ENCODE peak calls at places on chromosomes 1 and 21, in nine cellular contexts. One of them, this sample, is unnamed. For H3K4me1 and H3K27me3, the result is how much of the 10 kb centered on the place peaks cover.

GRCh38 chr1:11245904-11246726 is 16.2 kb downstream of the MTOR start:
- DNase-seq in heart left ventricle: no peak
- DNase-seq in pancreas: no peak
- DNase-seq in endothelial cell of umbilical vein: no peak
- DNase-seq in mammary epithelial cell: no peak
- DNase-seq in CD8-positive, alpha-beta memory T cell: no peak
- DNase-seq in MM.1S: no peak
- DNase-seq in stomach: no peak
- DNase-seq in fibroblast of lung: no peak
- DNase-seq in this sample: no peak

GRCh38 chr1:65581120-65581519 is 160.7 kb downstream of the LEPR start:
- DNase-seq in stomach: no peak
- DNase-seq in pancreas: no peak
- DNase-seq in CD8-positive, alpha-beta memory T cell: no peak
- DNase-seq in fibroblast of lung: no peak
- DNase-seq in MM.1S: no peak
- DNase-seq in mammary epithelial cell: no peak
- DNase-seq in heart left ventricle: no peak
- DNase-seq in endothelial cell of umbilical vein: peak
- DNase-seq in this sample: no peak

GRCh38 chr1:147643974-147644373 is 26.4 kb downstream of the ACP6 start:
- DNase-seq in CD8-positive, alpha-beta memory T cell: no peak
- DNase-seq in endothelial cell of umbilical vein: no peak
- DNase-seq in stomach: no peak
- DNase-seq in MM.1S: no peak
- DNase-seq in fibroblast of lung: no peak
- DNase-seq in mammary epithelial cell: no peak
- DNase-seq in pancreas: no peak
- DNase-seq in heart left ventricle: no peak
- DNase-seq in this sample: no peak

GRCh38 chr21:46006547-46007497 is 25.3 kb downstream of the COL6A1 start:
- DNase-seq in mammary epithelial cell: no peak
- DNase-seq in fibroblast of lung: no peak
- DNase-seq in MM.1S: no peak
- DNase-seq in stomach: peak
- DNase-seq in pancreas: no peak
- DNase-seq in endothelial cell of umbilical vein: no peak
- DNase-seq in CD8-positive, alpha-beta memory T cell: no peak
- DNase-seq in heart left ventricle: no peak
- DNase-seq in this sample: no peak

GRCh38 chr1:2352341-2353214 is 38.8 kb downstream of the MORN1 start:
- DNase-seq in pancreas: peak
- DNase-seq in endothelial cell of umbilical vein: no peak
- DNase-seq in heart left ventricle: no peak
- DNase-seq in fibroblast of lung: no peak
- DNase-seq in stomach: peak
- DNase-seq in CD8-positive, alpha-beta memory T cell: no peak
- DNase-seq in mammary epithelial cell: no peak
- DNase-seq in MM.1S: no peak
- DNase-seq in this sample: no peak

GRCh38 chr1:2229921-2230700 is 2.0 kb downstream of the SKI start:
- DNase-seq in endothelial cell of umbilical vein: peak
- DNase-seq in mammary epithelial cell: peak
- DNase-seq in pancreas: peak
- DNase-seq in MM.1S: no peak
- DNase-seq in heart left ventricle: peak
- DNase-seq in CD8-positive, alpha-beta memory T cell: no peak
- DNase-seq in stomach: no peak
- DNase-seq in fibroblast of lung: peak
- DNase-seq in this sample: peak

GRCh38 chr1:14852301-14852700 is 253.8 kb downstream of the KAZN start:
- DNase-seq in MM.1S: no peak
- DNase-seq in stomach: peak
- DNase-seq in heart left ventricle: no peak
- DNase-seq in mammary epithelial cell: no peak
- DNase-seq in endothelial cell of umbilical vein: no peak
- DNase-seq in CD8-positive, alpha-beta memory T cell: no peak
- DNase-seq in fibroblast of lung: peak
- DNase-seq in pancreas: peak
- DNase-seq in this sample: no peak

GRCh38 chr1:234408757-234409156 is 35.5 kb downstream of the COA6 start:
- DNase-seq in pancreas: no peak
- DNase-seq in fibroblast of lung: no peak
- DNase-seq in endothelial cell of umbilical vein: no peak
- DNase-seq in stomach: no peak
- DNase-seq in heart left ventricle: no peak
- DNase-seq in CD8-positive, alpha-beta memory T cell: no peak
- DNase-seq in MM.1S: no peak
- DNase-seq in mammary epithelial cell: no peak
- DNase-seq in this sample: no peak

GRCh38 chr1:187744665-187745064 is 915.9 kb downstream of the PLA2G4A start:
- DNase-seq in MM.1S: peak
- DNase-seq in endothelial cell of umbilical vein: no peak
- DNase-seq in fibroblast of lung: no peak
- DNase-seq in heart left ventricle: no peak
- DNase-seq in mammary epithelial cell: no peak
- DNase-seq in CD8-positive, alpha-beta memory T cell: no peak
- DNase-seq in pancreas: no peak
- DNase-seq in stomach: no peak
- DNase-seq in this sample: no peak

GRCh38 chr21:20789696-20790095 is 208.5 kb upstream of the NCAM2 start:
- DNase-seq in heart left ventricle: no peak
- DNase-seq in MM.1S: no peak
- DNase-seq in mammary epithelial cell: no peak
- DNase-seq in pancreas: no peak
- DNase-seq in CD8-positive, alpha-beta memory T cell: no peak
- DNase-seq in stomach: no peak
- DNase-seq in endothelial cell of umbilical vein: no peak
- DNase-seq in fibroblast of lung: no peak
- DNase-seq in this sample: no peak

GRCh38 chr1:6465461-6466005 is 440 bp downstream of the TNFRSF25 start:
- DNase-seq in fibroblast of lung: no peak
- DNase-seq in mammary epithelial cell: no peak
- DNase-seq in MM.1S: no peak
- DNase-seq in stomach: no peak
- DNase-seq in endothelial cell of umbilical vein: no peak
- DNase-seq in heart left ventricle: no peak
- DNase-seq in CD8-positive, alpha-beta memory T cell: peak
- DNase-seq in pancreas: no peak
- DNase-seq in this sample: no peak

GRCh38 chr1:221315330-221315729 is 426.6 kb downstream of the DUSP10 start:
- DNase-seq in heart left ventricle: peak
- DNase-seq in CD8-positive, alpha-beta memory T cell: no peak
- DNase-seq in stomach: no peak
- DNase-seq in endothelial cell of umbilical vein: no peak
- DNase-seq in pancreas: no peak
- DNase-seq in fibroblast of lung: peak
- DNase-seq in MM.1S: no peak
- DNase-seq in mammary epithelial cell: no peak
- DNase-seq in this sample: no peak

GRCh38 chr1:160096491-160097116 is 1.8 kb downstream of the IGSF8 start:
- DNase-seq in stomach: no peak
- DNase-seq in fibroblast of lung: peak
- DNase-seq in CD8-positive, alpha-beta memory T cell: no peak
- DNase-seq in endothelial cell of umbilical vein: no peak
- DNase-seq in MM.1S: no peak
- DNase-seq in heart left ventricle: no peak
- DNase-seq in mammary epithelial cell: peak
- DNase-seq in pancreas: no peak
- DNase-seq in this sample: no peak

GRCh38 chr1:110433803-110434202 is 17.1 kb upstream of the PROK1 start:
- DNase-seq in MM.1S: peak
- DNase-seq in CD8-positive, alpha-beta memory T cell: no peak
- DNase-seq in stomach: peak
- DNase-seq in endothelial cell of umbilical vein: no peak
- DNase-seq in pancreas: no peak
- DNase-seq in mammary epithelial cell: peak
- DNase-seq in fibroblast of lung: peak
- DNase-seq in heart left ventricle: peak
- DNase-seq in this sample: no peak

GRCh38 chr1:154906621-154907081 is 29.9 kb downstream of the PMVK start:
- DNase-seq in mammary epithelial cell: peak
- DNase-seq in pancreas: peak
- DNase-seq in stomach: peak
- DNase-seq in MM.1S: no peak
- DNase-seq in endothelial cell of umbilical vein: no peak
- DNase-seq in heart left ventricle: no peak
- DNase-seq in fibroblast of lung: no peak
- DNase-seq in CD8-positive, alpha-beta memory T cell: no peak
- DNase-seq in this sample: no peak

GRCh38 chr1:173856014-173856413 is 11.8 kb downstream of the GAS5 start:
- DNase-seq in fibroblast of lung: no peak
- DNase-seq in MM.1S: no peak
- DNase-seq in heart left ventricle: no peak
- DNase-seq in stomach: no peak
- DNase-seq in pancreas: no peak
- DNase-seq in endothelial cell of umbilical vein: no peak
- DNase-seq in CD8-positive, alpha-beta memory T cell: no peak
- DNase-seq in mammary epithelial cell: no peak
- DNase-seq in this sample: no peak

DNA sequence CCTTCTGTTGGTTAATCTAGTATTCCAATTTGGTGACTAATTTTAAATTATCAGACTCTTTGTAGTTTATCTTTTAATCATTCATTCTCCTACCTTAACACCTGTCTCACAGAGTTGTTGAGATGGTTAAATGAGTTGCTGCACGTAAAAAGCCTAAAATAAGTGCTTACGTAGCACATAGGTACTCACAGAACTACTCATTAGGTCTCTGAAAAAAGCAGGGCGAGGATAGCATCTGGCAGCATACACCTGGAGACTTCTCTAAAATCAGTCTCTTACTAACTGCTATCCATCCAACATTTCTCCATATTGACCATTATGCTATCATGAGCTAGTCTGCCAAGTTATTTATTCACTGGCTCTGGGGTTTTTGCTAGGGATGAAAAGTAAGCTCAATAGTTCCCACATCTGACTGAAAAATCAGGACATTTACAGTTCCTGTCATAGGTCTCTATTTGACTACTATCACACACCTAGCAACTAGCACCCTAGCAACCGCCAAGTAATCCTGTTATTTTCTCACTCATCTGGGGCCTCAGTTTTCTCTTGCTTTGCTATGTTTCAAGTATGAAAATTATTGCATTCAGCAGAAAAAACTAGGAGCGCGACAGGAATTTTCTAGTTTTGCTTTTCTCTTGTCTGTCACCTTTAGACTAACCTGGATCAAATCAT is 11.2 kb downstream of the CSDE1 start:
- DNase-seq in MM.1S: no peak
- DNase-seq in mammary epithelial cell: no peak
- DNase-seq in heart left ventricle: no peak
- DNase-seq in endothelial cell of umbilical vein: no peak
- DNase-seq in CD8-positive, alpha-beta memory T cell: no peak
- DNase-seq in pancreas: no peak
- DNase-seq in fibroblast of lung: no peak
- DNase-seq in stomach: no peak
- DNase-seq in this sample: no peak
- H3K4me1 ChIP-seq in MM.1S: under half
- H3K4me1 ChIP-seq in mammary epithelial cell: under half
- H3K4me1 ChIP-seq in heart left ventricle: half or more
- H3K4me1 ChIP-seq in endothelial cell of umbilical vein: under half
- H3K4me1 ChIP-seq in CD8-positive, alpha-beta memory T cell: half or more
- H3K4me1 ChIP-seq in pancreas: under half
- H3K4me1 ChIP-seq in fibroblast of lung: under half
- H3K4me1 ChIP-seq in stomach: half or more
- H3K4me1 ChIP-seq in this sample: under half

DNA sequence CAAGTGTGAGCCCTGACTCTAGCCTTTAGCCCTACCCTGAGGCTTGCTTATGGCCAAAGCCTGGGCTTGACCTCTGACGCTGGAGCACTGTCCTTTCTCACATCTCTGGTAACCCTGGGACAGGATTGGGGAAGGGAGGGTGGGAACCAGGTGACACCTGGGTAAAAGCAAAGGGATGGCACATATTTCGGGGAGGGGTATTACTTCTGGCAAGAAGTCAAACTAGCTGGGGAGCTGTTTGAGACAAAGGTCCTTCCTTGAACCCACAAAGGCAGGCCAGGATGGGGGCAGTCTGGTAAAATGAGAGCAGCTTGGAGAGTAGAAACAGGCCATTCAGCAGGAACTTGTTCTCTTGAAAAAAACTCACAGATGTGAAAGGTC is 2.0 kb downstream of the MOB3C start:
- DNase-seq in MM.1S: no peak
- DNase-seq in pancreas: no peak
- DNase-seq in fibroblast of lung: no peak
- DNase-seq in CD8-positive, alpha-beta memory T cell: no peak
- DNase-seq in stomach: no peak
- DNase-seq in endothelial cell of umbilical vein: no peak
- DNase-seq in mammary epithelial cell: no peak
- DNase-seq in heart left ventricle: no peak
- DNase-seq in this sample: no peak
- H3K4me3 ChIP-seq in MM.1S: no peak
- H3K4me3 ChIP-seq in pancreas: no peak
- H3K4me3 ChIP-seq in fibroblast of lung: no peak
- H3K4me3 ChIP-seq in CD8-positive, alpha-beta memory T cell: no peak
- H3K4me3 ChIP-seq in stomach: no peak
- H3K4me3 ChIP-seq in endothelial cell of umbilical vein: no peak
- H3K4me3 ChIP-seq in mammary epithelial cell: no peak
- H3K4me3 ChIP-seq in heart left ventricle: no peak
- H3K4me3 ChIP-seq in this sample: no peak

GRCh38 chr1:3747522-3747848 is 4.8 kb upstream of the CCDC27 start:
- DNase-seq in MM.1S: no peak
- DNase-seq in stomach: no peak
- DNase-seq in CD8-positive, alpha-beta memory T cell: no peak
- DNase-seq in fibroblast of lung: no peak
- DNase-seq in endothelial cell of umbilical vein: no peak
- DNase-seq in pancreas: no peak
- DNase-seq in mammary epithelial cell: no peak
- DNase-seq in heart left ventricle: no peak
- DNase-seq in this sample: no peak
- H3K27me3 ChIP-seq in MM.1S: under half
- H3K27me3 ChIP-seq in stomach: under half
- H3K27me3 ChIP-seq in CD8-positive, alpha-beta memory T cell: under half
- H3K27me3 ChIP-seq in fibroblast of lung: under half
- H3K27me3 ChIP-seq in endothelial cell of umbilical vein: under half
- H3K27me3 ChIP-seq in pancreas: under half
- H3K27me3 ChIP-seq in mammary epithelial cell: under half
- H3K27me3 ChIP-seq in heart left ventricle: under half
- H3K27me3 ChIP-seq in this sample: under half

DNA sequence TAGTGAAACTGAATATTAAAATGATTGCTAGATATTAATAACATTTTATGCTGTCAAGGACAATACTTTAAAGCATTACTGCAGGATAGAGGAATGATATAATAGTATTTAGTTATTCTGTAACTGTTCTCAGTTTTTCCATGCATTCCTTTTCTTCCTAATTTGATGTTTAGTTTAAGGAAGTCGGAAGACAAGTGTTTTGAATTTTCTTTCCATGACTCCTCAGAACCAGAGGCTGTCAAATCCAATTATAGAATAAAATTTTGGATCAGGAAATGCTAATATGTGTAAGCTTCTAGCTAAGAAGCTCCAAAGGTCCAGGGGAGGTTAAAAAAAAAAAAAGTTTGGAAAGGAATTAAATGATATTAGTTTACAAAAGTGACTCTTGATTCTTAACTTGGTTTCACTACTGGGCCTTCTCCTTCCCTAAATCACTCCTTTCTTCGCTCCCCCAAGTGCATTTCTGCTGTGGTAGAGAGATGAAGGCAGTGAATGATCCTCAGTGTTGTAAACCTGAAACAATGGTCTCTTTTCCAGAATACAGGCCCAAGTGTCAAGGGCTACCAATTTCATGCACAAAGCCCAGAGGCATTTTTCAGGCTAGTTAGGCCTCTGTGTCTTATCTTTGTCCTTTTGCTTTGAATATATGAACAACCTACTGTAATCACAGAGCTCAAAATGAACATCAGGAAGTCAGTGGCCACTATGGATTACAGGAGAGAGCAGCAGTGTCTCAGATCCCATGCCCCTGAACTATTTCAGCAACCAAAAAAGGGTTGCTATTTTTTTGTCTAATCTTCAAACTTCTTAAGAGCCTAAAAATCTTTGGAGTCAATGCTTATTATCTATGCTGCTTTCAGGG is 6.2 kb downstream of the ADSS2 start:
- DNase-seq in CD8-positive, alpha-beta memory T cell: no peak
- DNase-seq in mammary epithelial cell: no peak
- DNase-seq in endothelial cell of umbilical vein: peak
- DNase-seq in fibroblast of lung: peak
- DNase-seq in heart left ventricle: no peak
- DNase-seq in stomach: no peak
- DNase-seq in pancreas: no peak
- DNase-seq in MM.1S: no peak
- DNase-seq in this sample: no peak
- H3K4me1 ChIP-seq in CD8-positive, alpha-beta memory T cell: under half
- H3K4me1 ChIP-seq in mammary epithelial cell: under half
- H3K4me1 ChIP-seq in endothelial cell of umbilical vein: half or more
- H3K4me1 ChIP-seq in fibroblast of lung: under half
- H3K4me1 ChIP-seq in heart left ventricle: half or more
- H3K4me1 ChIP-seq in stomach: half or more
- H3K4me1 ChIP-seq in pancreas: under half
- H3K4me1 ChIP-seq in MM.1S: under half
- H3K4me1 ChIP-seq in this sample: under half

This sample was measured in HAP-1.